ENCODE peak calls at places on chromosome 4, in eight cellular contexts. Y is nephron progenitor cell, J is posterior cingulate gyrus, K is right cardiac atrium, G is thoracic aorta, B is cardiac fibroblast, C is non-pigmented ciliary epithelial cell, E is body of pancreas. H is an unnamed sample.

GRCh38 chr4:56622176-56622575 is 58.9 kb downstream of the HOPX start:
- DNase-seq in Y (no peak), J (no peak), K (no peak), G (no peak), B (no peak), C (no peak), E (no peak), H (no peak)

GRCh38 chr4:6500481-6501135 is 28.2 kb upstream of the PPP2R2C start:
- DNase-seq in Y (no peak), J (peak), K (no peak), G (no peak), B (no peak), C (no peak), E (no peak), H (no peak)

GRCh38 chr4:185344743-185345538 is 50.8 kb downstream of the LRP2BP start:
- DNase-seq in Y (no peak), J (no peak), K (no peak), G (no peak), B (peak), C (no peak), E (no peak), H (no peak)

GRCh38 chr4:106763044-106763443 is 273.1 kb downstream of the DKK2 start:
- DNase-seq in Y (no peak), J (no peak), K (no peak), G (no peak), B (no peak), C (no peak), E (no peak), H (no peak)

GRCh38 chr4:179076865-179077264 is 1634.6 kb upstream of the AGA start:
- DNase-seq in Y (no peak), J (no peak), K (no peak), G (no peak), B (no peak), C (no peak), E (no peak), H (no peak)

GRCh38 chr4:108255203-108255747 is 86.5 kb upstream of the LEF1 start:
- DNase-seq in Y (no peak), J (no peak), K (no peak), G (no peak), B (no peak), C (no peak), E (no peak), H (no peak)

GRCh38 chr4:98510757-98511517 is 147.5 kb downstream of the TSPAN5 start:
- DNase-seq in Y (no peak), J (no peak), K (no peak), G (no peak), B (peak), C (peak), E (no peak), H (no peak)

GRCh38 chr4:1348014-1348513 is 1.1 kb downstream of the UVSSA start:
- DNase-seq in Y (no peak), J (no peak), K (peak), G (no peak), B (no peak), C (no peak), E (no peak), H (no peak)

GRCh38 chr4:101126044-101126443 is 221.3 kb downstream of the PPP3CA start:
- DNase-seq in Y (no peak), J (no peak), K (no peak), G (no peak), B (peak), C (no peak), E (no peak), H (no peak)

GRCh38 chr4:27714073-27714472 is 853.4 kb downstream of the STIM2 start:
- DNase-seq in Y (no peak), J (no peak), K (no peak), G (no peak), B (no peak), C (no peak), E (no peak), H (no peak)

GRCh38 chr4:111230265-111230664 is 607.4 kb upstream of the PITX2 start:
- DNase-seq in Y (no peak), J (no peak), K (no peak), G (no peak), B (no peak), C (peak), E (no peak), H (no peak)

GRCh38 chr4:41913509-41913908 is 21.7 kb upstream of the TMEM33 start:
- DNase-seq in Y (no peak), J (no peak), K (no peak), G (no peak), B (no peak), C (no peak), E (no peak), H (no peak)

GRCh38 chr4:172707622-172708021 is 461.0 kb upstream of the GALNT7 start:
- DNase-seq in Y (no peak), J (no peak), K (no peak), G (no peak), B (no peak), C (no peak), E (no peak), H (no peak)

GRCh38 chr4:7843831-7844230 is 95.8 kb downstream of the AFAP1 start:
- DNase-seq in Y (no peak), J (no peak), K (no peak), G (no peak), B (no peak), C (no peak), E (no peak), H (no peak)

GRCh38 chr4:138192113-138192512 is 50.0 kb downstream of the SLC7A11 start:
- DNase-seq in Y (no peak), J (no peak), K (no peak), G (no peak), B (no peak), C (no peak), E (no peak), H (no peak)

GRCh38 chr4:26238426-26238781 is 82.4 kb upstream of the RBPJ start:
- DNase-seq in Y (no peak), J (no peak), K (no peak), G (no peak), B (no peak), C (no peak), E (no peak), H (no peak)

GRCh38 chr4:38856524-38857337 is at the start of gene TLR6:
- DNase-seq in Y (peak), J (no peak), K (no peak), G (no peak), B (peak), C (no peak), E (peak), H (peak)

GRCh38 chr4:184350213-184350817 is 124.0 kb downstream of the IRF2 start:
- DNase-seq in Y (no peak), J (no peak), K (no peak), G (no peak), B (no peak), C (no peak), E (no peak), H (no peak)

GRCh38 chr4:179843370-179843769 is 2399.8 kb upstream of the TENM3 start:
- DNase-seq in Y (no peak), J (no peak), K (no peak), G (no peak), B (no peak), C (no peak), E (no peak), H (no peak)

GRCh38 chr4:154490589-154491340 is 834 bp downstream of the DCHS2 start:
- DNase-seq in Y (peak), J (peak), K (peak), G (no peak), B (no peak), C (no peak), E (no peak), H (no peak)

GRCh38 chr4:82510216-82510615 is 51.6 kb downstream of the TMEM150C start:
- DNase-seq in Y (no peak), J (no peak), K (no peak), G (no peak), B (no peak), C (no peak), E (no peak), H (no peak)

GRCh38 chr4:5870701-5871100 is 22.2 kb downstream of the CRMP1 start:
- DNase-seq in Y (no peak), J (no peak), K (no peak), G (no peak), B (no peak), C (no peak), E (no peak), H (no peak)

GRCh38 chr4:40962551-40963185 is 212.9 kb downstream of the NSUN7 start:
- DNase-seq in Y (no peak), J (no peak), K (no peak), G (no peak), B (peak), C (no peak), E (no peak), H (no peak)

GRCh38 chr4:47839259-47839658 is 1.4 kb upstream of the CORIN start:
- DNase-seq in Y (no peak), J (peak), K (peak), G (no peak), B (peak), C (no peak), E (no peak), H (peak)

GRCh38 chr4:83125738-83126141 is 11.2 kb upstream of the PLAC8 start:
- DNase-seq in Y (no peak), J (no peak), K (no peak), G (no peak), B (no peak), C (no peak), E (no peak), H (peak)

GRCh38 chr4:114077610-114078009 is 98.2 kb upstream of the ARSJ start:
- DNase-seq in Y (no peak), J (no peak), K (no peak), G (no peak), B (peak), C (peak), E (peak), H (no peak)

GRCh38 chr4:132180020-132180427 is 969.1 kb upstream of the PCDH10 start:
- DNase-seq in Y (no peak), J (no peak), K (no peak), G (no peak), B (peak), C (peak), E (no peak), H (no peak)

GRCh38 chr4:152591876-152592275 is 56.0 kb upstream of the FBXW7 start:
- DNase-seq in Y (no peak), J (no peak), K (no peak), G (no peak), B (no peak), C (no peak), E (no peak), H (no peak)

GRCh38 chr4:3317656-3318211 is 24.9 kb downstream of the RGS12 start:
- DNase-seq in Y (no peak), J (no peak), K (peak), G (no peak), B (no peak), C (no peak), E (no peak), H (no peak)

GRCh38 chr4:148964456-148964855 is 522.2 kb upstream of the NR3C2 start:
- DNase-seq in Y (no peak), J (no peak), K (no peak), G (no peak), B (no peak), C (no peak), E (no peak), H (no peak)

GRCh38 chr4:155973639-155974475 is 20.2 kb upstream of the CTSO start:
- DNase-seq in Y (no peak), J (no peak), K (no peak), G (no peak), B (peak), C (no peak), E (no peak), H (no peak)

GRCh38 chr4:5220028-5220427 is 168.7 kb downstream of the STK32B start:
- DNase-seq in Y (peak), J (no peak), K (no peak), G (no peak), B (no peak), C (no peak), E (no peak), H (no peak)

GRCh38 chr4:183763990-183764754 is 105.1 kb downstream of the TRAPPC11 start:
- DNase-seq in Y (no peak), J (no peak), K (no peak), G (no peak), B (no peak), C (no peak), E (no peak), H (no peak)

GRCh38 chr4:39357002-39357401 is 9.2 kb downstream of the RFC1 start:
- DNase-seq in Y (no peak), J (no peak), K (no peak), G (no peak), B (no peak), C (no peak), E (no peak), H (no peak)